ENCODE peak calls at places on chromosomes 2 and 18, in four cellular contexts. E is tibial artery, S is mesendoderm, W is left ventricle myocardium inferior. Z is an unnamed sample. For H3K4me1, the result is how much of the 10 kb centered on the place peaks cover.

GRCh38 chr18:48922801-48923730 is 27.7 kb downstream of the SMAD7 start:
- DNase-seq in S (peak), E (peak), W (peak), Z (peak)

GRCh38 chr2:231111987-231112386 is 12.9 kb downstream of the HTR2B start:
- DNase-seq in S (no peak), E (no peak), W (no peak), Z (no peak)

GRCh38 chr2:233674995-233675394 is 3.3 kb downstream of the UGT1A9 start:
- DNase-seq in S (peak), W (no peak), E (no peak), Z (no peak)

GRCh38 chr2:111069722-111070121 is 51.0 kb upstream of the BCL2L11 start:
- DNase-seq in W (no peak), S (peak), E (no peak), Z (no peak)

GRCh38 chr2:118473241-118473640 is 374.2 kb downstream of the EN1 start:
- DNase-seq in S (no peak), W (no peak), E (no peak), Z (no peak)

GRCh38 chr2:38255211-38255610 is 121.9 kb downstream of the ATL2 start:
- DNase-seq in W (no peak), S (no peak), E (no peak), Z (no peak)

GRCh38 chr2:44273076-44273475 is 2.2 kb upstream of the SLC3A1 start:
- DNase-seq in W (no peak), S (no peak), E (no peak), Z (no peak)

GRCh38 chr2:214465386-214466146 is 54.7 kb downstream of the VWC2L start:
- DNase-seq in E (peak), S (peak), W (peak), Z (peak)

GRCh38 chr2:152847067-152847466 is 128.6 kb downstream of the ARL6IP6 start:
- DNase-seq in E (no peak), W (no peak), S (peak), Z (peak)

GRCh38 chr2:47907097-47907781 is 941 bp upstream of the FBXO11 start:
- DNase-seq in E (peak), S (peak), W (no peak), Z (peak)

GRCh38 chr2:215532844-215533243 is 97.0 kb upstream of the FN1 start:
- DNase-seq in S (peak), W (no peak), E (no peak), Z (no peak)

DNA sequence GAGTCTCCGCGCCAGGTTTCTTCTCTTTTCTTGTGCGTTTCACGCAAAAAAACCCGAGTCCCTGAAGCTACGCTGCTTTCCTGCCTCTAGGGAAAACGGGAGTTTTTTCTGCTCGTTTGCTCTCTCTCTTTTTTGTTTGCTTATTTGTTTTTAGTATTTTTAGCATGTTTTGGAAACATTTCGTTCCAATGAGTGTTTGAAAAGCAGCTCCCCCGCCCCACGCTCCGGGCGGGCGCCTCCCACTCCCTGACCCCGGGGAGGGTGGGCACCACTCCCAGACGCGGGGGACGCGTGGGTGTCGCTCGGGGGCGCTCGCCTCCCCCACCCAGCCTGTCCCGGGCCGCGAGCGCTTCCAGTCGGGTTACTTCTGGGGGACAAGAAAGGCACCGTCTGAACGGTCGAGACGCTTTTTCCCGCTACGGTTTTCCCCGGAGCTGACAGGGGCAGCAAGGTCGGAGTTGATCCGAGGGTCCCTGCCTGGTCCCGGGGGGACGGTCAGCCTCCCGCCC is 446 bp upstream of the EFHD1 start:
- DNase-seq in W (peak), E (peak), S (peak), Z (no peak)
- H3K27ac ChIP-seq in W (peak), E (peak), S (no peak), Z (no peak)

DNA sequence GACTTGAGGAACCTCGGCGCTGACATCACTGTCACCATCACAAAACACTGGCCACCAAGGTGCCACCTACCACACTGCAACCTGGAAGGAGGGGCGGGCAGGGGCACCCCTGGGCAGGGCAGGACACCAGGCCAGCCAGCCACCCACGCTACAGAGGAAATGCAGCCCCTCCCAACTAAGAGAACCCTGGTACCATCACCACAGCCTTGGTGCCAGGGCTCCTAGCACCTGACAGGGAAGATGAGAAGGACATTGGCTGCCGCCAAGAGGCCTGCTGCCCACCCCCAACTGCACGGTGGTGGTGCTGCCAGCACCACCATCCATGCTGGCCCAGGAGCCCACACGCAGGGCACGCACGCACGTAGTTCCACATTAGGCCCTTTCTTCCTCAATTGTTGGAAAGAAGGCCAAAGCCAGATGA is 88.7 kb downstream of the HDAC4 start:
- DNase-seq in E (peak), S (no peak), W (peak), Z (no peak)
- H3K4me1 ChIP-seq in E (under half), S (under half), W (half or more), Z (under half)

DNA sequence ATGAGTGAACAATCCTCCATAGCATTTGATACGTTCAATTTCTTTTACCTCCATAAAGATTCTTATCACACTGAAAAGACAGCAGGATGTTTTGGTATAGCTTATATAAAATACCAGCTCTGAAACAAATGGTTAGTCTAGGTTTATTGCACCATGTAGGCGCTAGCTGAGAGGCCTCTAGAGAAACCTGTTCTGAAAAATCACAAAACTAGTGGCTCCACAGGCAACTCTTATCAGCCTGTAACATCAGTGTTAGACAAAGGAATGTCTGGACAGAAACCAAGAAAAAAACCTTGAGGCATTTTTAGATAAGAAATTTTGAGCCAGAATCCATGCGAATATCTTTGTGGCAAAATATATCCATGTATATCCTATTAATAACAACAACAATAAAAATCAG is 440.4 kb upstream of the MAP2 start:
- DNase-seq in E (no peak), S (peak), W (no peak), Z (peak)
- H3K27ac ChIP-seq in E (no peak), S (no peak), W (no peak), Z (peak)

DNA sequence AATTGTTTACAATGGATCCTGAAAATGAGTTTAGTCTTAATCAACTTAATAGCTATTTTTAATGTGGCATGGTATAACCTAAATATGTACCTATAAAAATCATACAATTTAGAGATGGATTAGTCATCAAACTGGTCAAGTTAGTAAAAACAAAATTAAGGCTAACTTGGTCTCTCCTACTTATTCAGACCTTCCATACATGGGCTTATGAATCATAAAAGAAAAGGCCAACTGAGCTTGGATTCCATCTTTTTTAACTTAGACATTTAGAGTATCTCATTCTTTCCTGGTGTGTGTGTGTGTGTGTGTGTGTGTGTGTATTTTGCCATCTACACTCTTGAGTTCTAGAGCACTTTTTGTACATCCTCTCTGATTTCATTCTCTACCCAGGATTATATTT is 637.5 kb downstream of the PLCL1 start:
- DNase-seq in E (no peak), S (no peak), W (no peak), Z (peak)
- H3K4me1 ChIP-seq in E (under half), S (under half), W (under half), Z (under half)

GRCh38 chr2:200380833-200381542 is 74.5 kb downstream of the SPATS2L start:
- DNase-seq in S (no peak), W (no peak), E (no peak), Z (peak)

GRCh38 chr2:200385063-200385635 is 78.7 kb downstream of the SPATS2L start:
- DNase-seq in S (no peak), E (no peak), W (no peak), Z (no peak)

GRCh38 chr2:200380139-200380561 is 73.7 kb downstream of the SPATS2L start:
- DNase-seq in E (no peak), W (no peak), S (peak), Z (no peak)

GRCh38 chr2:200382883-200383282 is 76.4 kb downstream of the SPATS2L start:
- DNase-seq in W (no peak), E (no peak), S (no peak), Z (no peak)

GRCh38 chr2:200383380-200384110 is 77.1 kb downstream of the SPATS2L start:
- DNase-seq in E (no peak), W (no peak), S (no peak), Z (peak)
- H3K27ac ChIP-seq in E (no peak), W (peak), S (no peak), Z (peak)

GRCh38 chr2:120334068-120334467 is 11.9 kb upstream of the INHBB start:
- DNase-seq in E (no peak), S (no peak), W (no peak), Z (no peak)

GRCh38 chr2:120332384-120332783 is 13.6 kb upstream of the INHBB start:
- DNase-seq in S (no peak), W (no peak), E (no peak), Z (no peak)

GRCh38 chr2:120338015-120338414 is 7.9 kb upstream of the INHBB start:
- DNase-seq in S (no peak), E (no peak), W (no peak), Z (no peak)

GRCh38 chr2:120331903-120332302 is 14.0 kb upstream of the INHBB start:
- DNase-seq in W (no peak), S (no peak), E (no peak), Z (no peak)

DNA sequence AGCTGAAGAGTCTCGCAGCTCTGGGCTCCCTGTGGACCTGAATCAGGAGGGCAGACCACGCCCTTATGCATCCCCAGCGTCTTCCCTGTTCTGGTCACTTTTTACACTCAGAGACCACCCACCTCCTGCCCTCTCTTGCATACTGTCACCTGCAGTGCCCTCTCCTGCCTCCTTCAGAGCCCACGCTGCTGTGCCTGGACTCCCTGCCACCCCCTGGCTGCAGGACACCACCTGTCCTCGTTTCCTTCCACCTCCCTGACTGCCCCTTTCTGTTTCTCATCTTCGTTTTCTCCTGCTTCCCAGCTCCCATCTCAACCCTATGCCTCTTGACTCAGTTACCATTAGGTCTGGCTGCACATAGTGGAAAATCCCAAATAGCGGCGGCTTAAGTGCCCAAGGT is 9.2 kb upstream of the INHBB start:
- DNase-seq in S (no peak), E (no peak), W (no peak), Z (no peak)
- H3K4me1 ChIP-seq in S (under half), E (under half), W (under half), Z (under half)

DNA sequence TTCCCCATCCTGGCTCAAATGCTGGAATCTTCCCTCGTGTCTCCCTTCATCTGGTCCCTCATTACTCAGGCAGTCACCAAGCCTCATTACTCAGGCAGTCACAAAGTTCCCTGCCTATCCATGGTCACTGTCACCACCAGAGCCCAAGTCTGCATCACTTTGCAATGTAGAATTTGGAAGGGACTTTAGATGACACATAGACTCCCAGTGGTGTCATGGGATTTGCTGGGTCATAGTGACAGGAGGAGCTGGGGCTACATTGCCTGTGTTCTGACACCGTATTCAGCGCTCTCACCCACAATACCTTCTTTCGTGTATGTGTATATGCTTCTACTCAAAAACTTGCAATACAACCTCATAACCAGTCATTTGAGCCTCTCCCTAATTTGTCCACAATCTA is 2.1 kb upstream of the EMILIN1 start:
- DNase-seq in E (no peak), S (peak), W (no peak), Z (no peak)
- H3K27ac ChIP-seq in E (peak), S (no peak), W (peak), Z (no peak)

GRCh38 chr2:203685789-203686433 is 20.5 kb upstream of the CD28 start:
- DNase-seq in W (no peak), S (no peak), E (no peak), Z (peak)
- H3K4me1 ChIP-seq in W (half or more), S (under half), E (under half), Z (under half)

GRCh38 chr2:235639387-235639786 is 145.5 kb downstream of the AGAP1 start:
- DNase-seq in E (peak), S (peak), W (peak), Z (peak)
- H3K27ac ChIP-seq in E (peak), S (no peak), W (peak), Z (no peak)